ENCODE peak calls at places on chromosomes 2 and 18, in eight cellular contexts. X, K, M, V, L, F, G and J are unnamed samples.

GRCh38 chr2:188570365-188570764 is 278.7 kb downstream of the GULP1 start:
- DNase-seq in X (no peak), K (no peak), M (no peak), V (no peak), L (no peak), F (no peak), G (no peak), J (no peak)

GRCh38 chr18:69397096-69397495 is 3.6 kb upstream of the DOK6 start:
- DNase-seq in X (peak), K (no peak), M (no peak), V (peak), L (no peak), F (no peak), G (no peak), J (no peak)

GRCh38 chr2:150013011-150013410 is 425.4 kb upstream of the MMADHC start:
- DNase-seq in X (no peak), K (no peak), M (no peak), V (no peak), L (peak), F (no peak), G (no peak), J (no peak)

GRCh38 chr2:102226171-102226570 is 39.3 kb downstream of the IL1RL2 start:
- DNase-seq in X (no peak), K (no peak), M (no peak), V (no peak), L (no peak), F (no peak), G (no peak), J (no peak)

GRCh38 chr18:59900222-59901128 is 679 bp downstream of the PMAIP1 start:
- DNase-seq in X (peak), K (peak), M (no peak), V (peak), L (no peak), F (no peak), G (peak), J (no peak)

GRCh38 chr2:36478332-36478738 is 119.6 kb downstream of the FEZ2 start:
- DNase-seq in X (peak), K (no peak), M (no peak), V (peak), L (peak), F (no peak), G (no peak), J (peak)

GRCh38 chr2:237631801-237632585 is 4.6 kb downstream of the LRRFIP1 start:
- DNase-seq in X (no peak), K (no peak), M (no peak), V (no peak), L (no peak), F (no peak), G (no peak), J (no peak)

GRCh38 chr18:58268849-58269248 is 224.8 kb downstream of the NEDD4L start:
- DNase-seq in X (peak), K (no peak), M (no peak), V (peak), L (no peak), F (peak), G (no peak), J (no peak)

GRCh38 chr2:98355881-98356280 is 9.6 kb downstream of the CNGA3 start:
- DNase-seq in X (no peak), K (no peak), M (no peak), V (no peak), L (no peak), F (no peak), G (no peak), J (no peak)

GRCh38 chr2:33208400-33208799 is 261.6 kb downstream of the LTBP1 start:
- DNase-seq in X (no peak), K (no peak), M (no peak), V (no peak), L (no peak), F (no peak), G (no peak), J (no peak)

GRCh38 chr2:102238039-102238756 is 51.4 kb downstream of the IL1RL2 start:
- DNase-seq in X (peak), K (peak), M (no peak), V (no peak), L (no peak), F (no peak), G (no peak), J (no peak)

GRCh38 chr2:52465267-52465666 is 1302.3 kb upstream of the CHAC2 start:
- DNase-seq in X (peak), K (no peak), M (no peak), V (no peak), L (no peak), F (no peak), G (no peak), J (no peak)

GRCh38 chr18:76687271-76688006 is 134.9 kb upstream of the ZNF236 start:
- DNase-seq in X (peak), K (no peak), M (no peak), V (peak), L (no peak), F (peak), G (no peak), J (no peak)

GRCh38 chr18:14945984-14946383 is 198.0 kb downstream of the ANKRD30B start:
- DNase-seq in X (no peak), K (no peak), M (no peak), V (no peak), L (no peak), F (no peak), G (no peak), J (no peak)

GRCh38 chr2:224104668-224105386 is 65.7 kb upstream of the SERPINE2 start:
- DNase-seq in X (peak), K (no peak), M (no peak), V (no peak), L (no peak), F (no peak), G (no peak), J (no peak)

GRCh38 chr2:26281226-26281625 is 36.5 kb downstream of the HADHB start:
- DNase-seq in X (no peak), K (no peak), M (no peak), V (peak), L (no peak), F (no peak), G (no peak), J (no peak)

GRCh38 chr18:62839874-62840713 is 124.8 kb downstream of the PHLPP1 start:
- DNase-seq in X (peak), K (peak), M (no peak), V (peak), L (no peak), F (no peak), G (no peak), J (no peak)

GRCh38 chr2:54658548-54659207 is 64.8 kb upstream of the EML6 start:
- DNase-seq in X (peak), K (no peak), M (no peak), V (no peak), L (no peak), F (peak), G (no peak), J (no peak)

GRCh38 chr18:80009661-80010550 is 21.5 kb upstream of the TXNL4A start:
- DNase-seq in X (peak), K (no peak), M (peak), V (peak), L (peak), F (no peak), G (no peak), J (no peak)

GRCh38 chr2:126776255-126776654 is 120.3 kb downstream of the GYPC start:
- DNase-seq in X (no peak), K (no peak), M (no peak), V (no peak), L (no peak), F (no peak), G (no peak), J (no peak)

GRCh38 chr2:20613342-20613916 is 37.5 kb downstream of the HS1BP3 start:
- DNase-seq in X (no peak), K (no peak), M (no peak), V (no peak), L (peak), F (no peak), G (no peak), J (no peak)

GRCh38 chr18:72726201-72726600 is 141.6 kb downstream of the NETO1 start:
- DNase-seq in X (no peak), K (no peak), M (no peak), V (peak), L (no peak), F (no peak), G (no peak), J (no peak)

GRCh38 chr2:128298846-128299507 is 19.7 kb downstream of the HS6ST1 start:
- DNase-seq in X (no peak), K (no peak), M (no peak), V (no peak), L (peak), F (no peak), G (no peak), J (no peak)

GRCh38 chr18:6650756-6651155 is 78.8 kb upstream of the ARHGAP28 start:
- DNase-seq in X (no peak), K (no peak), M (no peak), V (no peak), L (no peak), F (no peak), G (no peak), J (no peak)

GRCh38 chr2:203928849-203929248 is 7.7 kb upstream of the ICOS start:
- DNase-seq in X (peak), K (no peak), M (no peak), V (peak), L (no peak), F (no peak), G (no peak), J (no peak)
- TF ChIP-seq CTCF in X (peak), K (no peak), M (peak), V (peak), L (no peak), F (peak), G (peak), J (no peak)

GRCh38 chr18:48410095-48410920 is 1.1 kb upstream of the ZBTB7C start:
- DNase-seq in X (peak), K (peak), M (peak), V (peak), L (peak), F (no peak), G (peak), J (peak)
- TF ChIP-seq CTCF in X (no peak), K (no peak), M (no peak), V (no peak), L (no peak), F (peak), G (no peak), J (no peak)

DNA sequence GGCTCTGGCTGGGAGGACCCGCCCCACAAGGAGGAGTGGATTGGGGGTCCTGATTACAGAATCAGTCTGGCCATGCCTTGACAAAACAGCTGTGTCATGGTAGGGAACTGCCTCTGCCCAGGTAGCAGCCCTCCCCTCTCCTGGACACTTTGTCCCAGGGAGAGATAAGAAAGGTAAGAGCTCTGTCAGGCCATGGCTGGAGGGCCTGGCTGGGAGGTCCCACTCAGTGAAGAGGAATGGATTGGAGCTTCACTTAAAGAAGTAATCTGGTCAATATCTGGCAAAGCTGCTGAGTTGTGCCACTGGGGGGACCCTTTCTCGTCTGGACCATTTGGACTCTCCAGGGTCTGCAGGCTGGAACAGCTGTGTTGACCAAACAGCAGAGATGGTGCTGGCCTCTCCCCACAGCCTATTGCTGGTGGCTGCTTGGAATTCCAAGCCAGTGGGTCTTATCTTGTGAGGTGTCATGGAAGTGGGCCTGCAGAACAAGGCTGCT is 75.4 kb downstream of the EPC2 start:
- DNase-seq in X (no peak), K (no peak), M (no peak), V (no peak), L (no peak), F (no peak), G (no peak), J (no peak)
- TF ChIP-seq CTCF in X (no peak), K (no peak), M (no peak), V (no peak), L (no peak), F (no peak), G (no peak), J (no peak)

DNA sequence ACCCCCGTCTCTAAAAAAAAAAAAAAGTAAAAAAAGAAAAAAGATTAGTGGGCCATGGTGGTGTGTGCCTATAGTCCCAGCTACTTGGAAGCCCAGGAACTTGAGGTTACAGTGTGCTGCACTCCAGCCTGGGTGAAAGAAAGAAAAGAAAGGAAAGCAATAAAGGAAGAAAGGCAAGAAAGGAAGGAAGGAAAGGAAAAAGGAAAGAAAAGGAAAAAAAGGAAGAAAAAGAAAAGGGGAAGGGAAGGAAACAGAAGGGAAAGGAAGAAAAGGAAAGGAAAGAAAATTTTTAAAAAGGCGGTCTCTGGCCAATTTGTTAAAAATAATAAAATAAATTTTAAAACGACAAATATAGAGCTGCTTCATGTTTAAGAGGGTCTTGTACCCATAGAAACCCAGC is 74.4 kb upstream of the RNU4ATAC start:
- DNase-seq in X (no peak), K (no peak), M (no peak), V (no peak), L (no peak), F (no peak), G (no peak), J (no peak)
- TF ChIP-seq CTCF in X (no peak), K (no peak), M (no peak), V (no peak), L (no peak), F (no peak), G (no peak), J (no peak)